ENCODE peak calls at places on chromosome 1, in ten cellular contexts. One of them, this sample, is unnamed.
A peak's percentile ranks its signal among the peaks of the same experiment; 100 is the strongest.

GRCh38 chr1:54324031-54324654 is 82.1 kb downstream of the SSBP3 start:
- DNase-seq in IMR-90: peak; percentile 19
- DNase-seq in trophoblast cell: peak; percentile 72
- DNase-seq in AG09309: no peak
- DNase-seq in fibroblast of pulmonary artery: peak; percentile 53
- DNase-seq in uterus: peak; percentile 61
- DNase-seq in foreskin fibroblast: no peak
- DNase-seq in CD8-positive, alpha-beta T cell: no peak
- DNase-seq in effector memory CD4-positive, alpha-beta T cell: no peak
- DNase-seq in lower leg skin: no peak
- DNase-seq in this sample: no peak

GRCh38 chr1:66325594-66326380 is 208.2 kb upstream of the SGIP1 start:
- DNase-seq in IMR-90: no peak
- DNase-seq in trophoblast cell: no peak
- DNase-seq in AG09309: no peak
- DNase-seq in fibroblast of pulmonary artery: no peak
- DNase-seq in uterus: no peak
- DNase-seq in foreskin fibroblast: no peak
- DNase-seq in CD8-positive, alpha-beta T cell: no peak
- DNase-seq in effector memory CD4-positive, alpha-beta T cell: no peak
- DNase-seq in lower leg skin: no peak
- DNase-seq in this sample: no peak

GRCh38 chr1:43586136-43586726 is 55.5 kb downstream of the PTPRF start:
- DNase-seq in IMR-90: no peak
- DNase-seq in trophoblast cell: no peak
- DNase-seq in AG09309: no peak
- DNase-seq in fibroblast of pulmonary artery: no peak
- DNase-seq in uterus: no peak
- DNase-seq in foreskin fibroblast: no peak
- DNase-seq in CD8-positive, alpha-beta T cell: no peak
- DNase-seq in effector memory CD4-positive, alpha-beta T cell: no peak
- DNase-seq in lower leg skin: no peak
- DNase-seq in this sample: no peak

GRCh38 chr1:95096218-95096841 is 20.8 kb upstream of the TLCD4 start:
- DNase-seq in IMR-90: peak; percentile 31
- DNase-seq in trophoblast cell: peak; percentile 10
- DNase-seq in AG09309: no peak
- DNase-seq in fibroblast of pulmonary artery: no peak
- DNase-seq in uterus: no peak
- DNase-seq in foreskin fibroblast: no peak
- DNase-seq in CD8-positive, alpha-beta T cell: no peak
- DNase-seq in effector memory CD4-positive, alpha-beta T cell: no peak
- DNase-seq in lower leg skin: no peak
- DNase-seq in this sample: no peak

GRCh38 chr1:208004851-208005250 is 93.9 kb upstream of the CD34 start:
- DNase-seq in IMR-90: peak; percentile 65
- DNase-seq in trophoblast cell: no peak
- DNase-seq in AG09309: no peak
- DNase-seq in fibroblast of pulmonary artery: peak; percentile 24
- DNase-seq in uterus: no peak
- DNase-seq in foreskin fibroblast: no peak
- DNase-seq in CD8-positive, alpha-beta T cell: no peak
- DNase-seq in effector memory CD4-positive, alpha-beta T cell: no peak
- DNase-seq in lower leg skin: no peak
- DNase-seq in this sample: no peak

GRCh38 chr1:31802190-31803150 is 13.4 kb downstream of the SPOCD1 start:
- DNase-seq in IMR-90: no peak
- DNase-seq in trophoblast cell: no peak
- DNase-seq in AG09309: no peak
- DNase-seq in fibroblast of pulmonary artery: no peak
- DNase-seq in uterus: no peak
- DNase-seq in foreskin fibroblast: peak; percentile 34
- DNase-seq in CD8-positive, alpha-beta T cell: no peak
- DNase-seq in effector memory CD4-positive, alpha-beta T cell: no peak
- DNase-seq in lower leg skin: no peak
- DNase-seq in this sample: no peak

GRCh38 chr1:206935491-206936067 is 10.7 kb downstream of the PIGR start:
- DNase-seq in IMR-90: peak; percentile 7
- DNase-seq in trophoblast cell: peak; percentile 51
- DNase-seq in AG09309: no peak
- DNase-seq in fibroblast of pulmonary artery: peak; percentile 28
- DNase-seq in uterus: no peak
- DNase-seq in foreskin fibroblast: no peak
- DNase-seq in CD8-positive, alpha-beta T cell: no peak
- DNase-seq in effector memory CD4-positive, alpha-beta T cell: no peak
- DNase-seq in lower leg skin: no peak
- DNase-seq in this sample: peak; percentile 84

GRCh38 chr1:199546323-199546722 is 481.2 kb upstream of the NR5A2 start:
- DNase-seq in IMR-90: peak; percentile 53
- DNase-seq in trophoblast cell: no peak
- DNase-seq in AG09309: no peak
- DNase-seq in fibroblast of pulmonary artery: no peak
- DNase-seq in uterus: no peak
- DNase-seq in foreskin fibroblast: peak; percentile 24
- DNase-seq in CD8-positive, alpha-beta T cell: no peak
- DNase-seq in effector memory CD4-positive, alpha-beta T cell: no peak
- DNase-seq in lower leg skin: no peak
- DNase-seq in this sample: no peak

GRCh38 chr1:229819091-229819490 is 193.0 kb downstream of the URB2 start:
- DNase-seq in IMR-90: no peak
- DNase-seq in trophoblast cell: no peak
- DNase-seq in AG09309: no peak
- DNase-seq in fibroblast of pulmonary artery: no peak
- DNase-seq in uterus: no peak
- DNase-seq in foreskin fibroblast: no peak
- DNase-seq in CD8-positive, alpha-beta T cell: no peak
- DNase-seq in effector memory CD4-positive, alpha-beta T cell: no peak
- DNase-seq in lower leg skin: no peak
- DNase-seq in this sample: no peak

DNA sequence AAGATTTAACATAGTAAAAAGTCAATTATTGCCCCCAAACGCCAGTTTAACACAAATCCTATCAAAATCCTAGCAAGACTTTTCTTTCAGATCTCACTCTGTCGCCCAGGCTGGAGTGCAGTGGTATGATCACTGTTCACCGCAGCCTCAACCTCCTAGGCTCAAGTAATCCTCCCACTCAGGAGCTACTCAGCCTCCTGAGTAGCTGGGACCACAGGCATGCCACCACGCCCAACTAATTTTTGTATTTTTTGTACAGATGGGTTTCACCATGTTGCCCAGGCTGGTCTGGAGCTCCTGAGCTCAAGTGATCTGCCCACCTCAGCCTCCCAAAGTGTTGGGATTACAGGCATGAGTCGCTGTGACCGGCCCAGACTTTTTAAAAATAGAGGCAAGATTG is 4.8 kb downstream of the SNIP1 start:
- DNase-seq in IMR-90: peak; percentile 44
- DNase-seq in trophoblast cell: no peak
- DNase-seq in AG09309: no peak
- DNase-seq in fibroblast of pulmonary artery: no peak
- DNase-seq in uterus: no peak
- DNase-seq in foreskin fibroblast: no peak
- DNase-seq in CD8-positive, alpha-beta T cell: no peak
- DNase-seq in effector memory CD4-positive, alpha-beta T cell: no peak
- DNase-seq in lower leg skin: no peak
- DNase-seq in this sample: no peak
- H3K4me3 ChIP-seq in IMR-90: no peak overlapping the region
- H3K4me3 ChIP-seq in trophoblast cell: no peak overlapping the region
- H3K4me3 ChIP-seq in AG09309: no peak overlapping the region
- H3K4me3 ChIP-seq in fibroblast of pulmonary artery: no peak overlapping the region
- H3K4me3 ChIP-seq in uterus: no peak overlapping the region
- H3K4me3 ChIP-seq in foreskin fibroblast: no peak overlapping the region
- H3K4me3 ChIP-seq in CD8-positive, alpha-beta T cell: no peak overlapping the region
- H3K4me3 ChIP-seq in effector memory CD4-positive, alpha-beta T cell: no peak overlapping the region
- H3K4me3 ChIP-seq in lower leg skin: no peak overlapping the region
- H3K4me3 ChIP-seq in this sample: no peak overlapping the region

GRCh38 chr1:84164156-84164555 is 20.1 kb downstream of the PRKACB start:
- DNase-seq in IMR-90: no peak
- DNase-seq in trophoblast cell: no peak
- DNase-seq in AG09309: no peak
- DNase-seq in fibroblast of pulmonary artery: peak; percentile 48
- DNase-seq in uterus: no peak
- DNase-seq in foreskin fibroblast: no peak
- DNase-seq in CD8-positive, alpha-beta T cell: no peak
- DNase-seq in effector memory CD4-positive, alpha-beta T cell: no peak
- DNase-seq in lower leg skin: no peak
- DNase-seq in this sample: no peak

GRCh38 chr1:84164567-84165021 is 20.5 kb downstream of the PRKACB start:
- DNase-seq in IMR-90: no peak
- DNase-seq in trophoblast cell: no peak
- DNase-seq in AG09309: no peak
- DNase-seq in fibroblast of pulmonary artery: peak; percentile 52
- DNase-seq in uterus: no peak
- DNase-seq in foreskin fibroblast: no peak
- DNase-seq in CD8-positive, alpha-beta T cell: no peak
- DNase-seq in effector memory CD4-positive, alpha-beta T cell: no peak
- DNase-seq in lower leg skin: no peak
- DNase-seq in this sample: no peak

GRCh38 chr1:84168783-84169182 is 24.7 kb downstream of the PRKACB start:
- DNase-seq in IMR-90: no peak
- DNase-seq in trophoblast cell: no peak
- DNase-seq in AG09309: no peak
- DNase-seq in fibroblast of pulmonary artery: no peak
- DNase-seq in uterus: no peak
- DNase-seq in foreskin fibroblast: no peak
- DNase-seq in CD8-positive, alpha-beta T cell: no peak
- DNase-seq in effector memory CD4-positive, alpha-beta T cell: no peak
- DNase-seq in lower leg skin: no peak
- DNase-seq in this sample: no peak

GRCh38 chr1:84165566-84165965 is 21.5 kb downstream of the PRKACB start:
- DNase-seq in IMR-90: no peak
- DNase-seq in trophoblast cell: no peak
- DNase-seq in AG09309: no peak
- DNase-seq in fibroblast of pulmonary artery: no peak
- DNase-seq in uterus: no peak
- DNase-seq in foreskin fibroblast: no peak
- DNase-seq in CD8-positive, alpha-beta T cell: no peak
- DNase-seq in effector memory CD4-positive, alpha-beta T cell: no peak
- DNase-seq in lower leg skin: no peak
- DNase-seq in this sample: no peak

GRCh38 chr1:84166797-84167196 is 22.7 kb downstream of the PRKACB start:
- DNase-seq in IMR-90: no peak
- DNase-seq in trophoblast cell: no peak
- DNase-seq in AG09309: no peak
- DNase-seq in fibroblast of pulmonary artery: no peak
- DNase-seq in uterus: no peak
- DNase-seq in foreskin fibroblast: no peak
- DNase-seq in CD8-positive, alpha-beta T cell: no peak
- DNase-seq in effector memory CD4-positive, alpha-beta T cell: no peak
- DNase-seq in lower leg skin: no peak
- DNase-seq in this sample: no peak
- H3K4me3 ChIP-seq in IMR-90: no peak overlapping the region
- H3K4me3 ChIP-seq in trophoblast cell: no peak overlapping the region
- H3K4me3 ChIP-seq in AG09309: no peak overlapping the region
- H3K4me3 ChIP-seq in fibroblast of pulmonary artery: no peak overlapping the region
- H3K4me3 ChIP-seq in uterus: no peak overlapping the region
- H3K4me3 ChIP-seq in foreskin fibroblast: no peak overlapping the region
- H3K4me3 ChIP-seq in CD8-positive, alpha-beta T cell: no peak overlapping the region
- H3K4me3 ChIP-seq in effector memory CD4-positive, alpha-beta T cell: no peak overlapping the region
- H3K4me3 ChIP-seq in lower leg skin: no peak overlapping the region
- H3K4me3 ChIP-seq in this sample: no peak overlapping the region

DNA sequence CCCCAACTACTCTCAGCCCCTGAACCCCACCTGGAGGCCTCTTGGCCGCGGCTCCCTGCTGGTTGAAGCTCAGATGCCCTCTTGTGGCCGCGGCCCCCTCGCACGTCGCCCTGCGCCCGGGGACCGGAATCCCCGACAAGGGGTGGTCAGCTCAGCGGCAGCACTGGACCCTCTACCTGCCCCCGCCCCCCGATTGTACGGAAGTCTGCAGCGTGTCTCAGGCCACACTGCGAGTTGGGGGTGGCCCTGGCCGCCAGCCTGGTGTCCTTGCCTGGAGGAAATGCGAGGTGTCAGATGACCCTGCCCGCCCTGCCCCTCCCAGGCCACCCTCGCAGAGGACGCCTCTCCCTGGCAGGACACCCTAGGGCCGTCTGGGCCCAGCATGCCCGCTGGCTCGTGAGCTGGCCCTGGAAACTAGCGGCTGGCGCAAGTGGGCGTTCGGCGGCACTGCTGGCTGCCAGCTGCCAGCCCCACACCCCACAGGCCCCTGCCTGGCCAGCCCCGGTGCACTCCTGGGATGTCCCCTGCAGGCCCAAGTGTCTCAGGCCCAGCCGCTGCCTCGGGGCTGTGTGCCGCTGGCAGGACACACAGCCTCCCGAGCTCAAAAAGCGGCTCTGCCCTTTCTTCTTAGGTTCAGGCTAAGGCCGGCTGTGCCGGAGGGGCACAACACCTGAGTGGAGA is 60.8 kb downstream of the EDN2 start:
- DNase-seq in IMR-90: no peak
- DNase-seq in trophoblast cell: peak; percentile 57
- DNase-seq in AG09309: no peak
- DNase-seq in fibroblast of pulmonary artery: no peak
- DNase-seq in uterus: no peak
- DNase-seq in foreskin fibroblast: no peak
- DNase-seq in CD8-positive, alpha-beta T cell: no peak
- DNase-seq in effector memory CD4-positive, alpha-beta T cell: no peak
- DNase-seq in lower leg skin: no peak
- DNase-seq in this sample: peak; percentile 75
- H3K4me3 ChIP-seq in IMR-90: no peak overlapping the region
- H3K4me3 ChIP-seq in trophoblast cell: no peak overlapping the region
- H3K4me3 ChIP-seq in AG09309: no peak overlapping the region
- H3K4me3 ChIP-seq in fibroblast of pulmonary artery: no peak overlapping the region
- H3K4me3 ChIP-seq in uterus: no peak overlapping the region
- H3K4me3 ChIP-seq in foreskin fibroblast: no peak overlapping the region
- H3K4me3 ChIP-seq in CD8-positive, alpha-beta T cell: no peak overlapping the region
- H3K4me3 ChIP-seq in effector memory CD4-positive, alpha-beta T cell: no peak overlapping the region
- H3K4me3 ChIP-seq in lower leg skin: no peak overlapping the region
- H3K4me3 ChIP-seq in this sample: no peak overlapping the region

GRCh38 chr1:28358701-28359100 is 10.8 kb upstream of the PHACTR4 start:
- DNase-seq in IMR-90: no peak
- DNase-seq in trophoblast cell: no peak
- DNase-seq in AG09309: no peak
- DNase-seq in fibroblast of pulmonary artery: no peak
- DNase-seq in uterus: no peak
- DNase-seq in foreskin fibroblast: no peak
- DNase-seq in CD8-positive, alpha-beta T cell: no peak
- DNase-seq in effector memory CD4-positive, alpha-beta T cell: no peak
- DNase-seq in lower leg skin: no peak
- DNase-seq in this sample: no peak

GRCh38 chr1:28359592-28360239 is 9.8 kb upstream of the PHACTR4 start:
- DNase-seq in IMR-90: peak; percentile 64
- DNase-seq in trophoblast cell: peak; percentile 70
- DNase-seq in AG09309: no peak
- DNase-seq in fibroblast of pulmonary artery: peak; percentile 78
- DNase-seq in uterus: peak; percentile 76
- DNase-seq in foreskin fibroblast: peak; percentile 37
- DNase-seq in CD8-positive, alpha-beta T cell: peak; percentile 60
- DNase-seq in effector memory CD4-positive, alpha-beta T cell: peak; percentile 36
- DNase-seq in lower leg skin: peak; percentile 69
- DNase-seq in this sample: peak; percentile 81

DNA sequence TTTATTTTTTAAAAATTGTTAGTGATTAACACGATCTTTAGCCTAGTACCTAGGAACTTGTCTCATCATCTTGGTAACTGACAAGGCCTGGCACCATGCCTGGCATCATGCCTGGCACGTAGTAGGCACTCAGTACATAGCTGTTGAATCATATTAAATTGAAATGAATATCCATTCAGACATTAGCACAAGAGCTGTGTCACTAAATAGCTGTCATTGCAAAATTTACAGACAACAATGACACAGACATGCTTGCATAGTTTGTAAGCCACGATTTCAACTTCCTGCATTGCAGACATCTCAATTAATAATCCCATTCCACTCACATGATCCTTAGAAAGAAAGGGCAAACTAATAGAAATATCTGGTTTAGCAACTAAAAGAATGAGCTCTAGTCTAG is 15.4 kb upstream of the PHACTR4 start:
- DNase-seq in IMR-90: peak; percentile 69
- DNase-seq in trophoblast cell: peak; percentile 54
- DNase-seq in AG09309: no peak
- DNase-seq in fibroblast of pulmonary artery: peak; percentile 68
- DNase-seq in uterus: no peak
- DNase-seq in foreskin fibroblast: peak; percentile 66
- DNase-seq in CD8-positive, alpha-beta T cell: no peak
- DNase-seq in effector memory CD4-positive, alpha-beta T cell: no peak
- DNase-seq in lower leg skin: no peak
- DNase-seq in this sample: no peak
- H3K4me3 ChIP-seq in IMR-90: no peak overlapping the region
- H3K4me3 ChIP-seq in trophoblast cell: no peak overlapping the region
- H3K4me3 ChIP-seq in AG09309: no peak overlapping the region
- H3K4me3 ChIP-seq in fibroblast of pulmonary artery: no peak overlapping the region
- H3K4me3 ChIP-seq in uterus: no peak overlapping the region
- H3K4me3 ChIP-seq in foreskin fibroblast: no peak overlapping the region
- H3K4me3 ChIP-seq in CD8-positive, alpha-beta T cell: no peak overlapping the region
- H3K4me3 ChIP-seq in effector memory CD4-positive, alpha-beta T cell: no peak overlapping the region
- H3K4me3 ChIP-seq in lower leg skin: no peak overlapping the region
- H3K4me3 ChIP-seq in this sample: no peak overlapping the region